ENCODE peak calls at places on chromosomes 1 and 21, in four cellular contexts. E is HepG2, N is HCT116, L is K562. J is an unnamed sample. For H3K36me3, the result is how much of the 10 kb centered on the place peaks cover.

GRCh38 chr1:230335861-230336549 is 90.1 kb downstream of the PGBD5 start:
- DNase-seq in E (no peak), N (no peak), L (no peak), J (no peak)

GRCh38 chr1:91891486-91891885 is 5.5 kb upstream of the TGFBR3 start:
- DNase-seq in E (no peak), N (no peak), L (no peak), J (no peak)

GRCh38 chr1:79355073-79355472 is 348.5 kb upstream of the ADGRL4 start:
- DNase-seq in E (no peak), N (no peak), L (no peak), J (no peak)

GRCh38 chr1:7539772-7540175 is 231.3 kb upstream of the VAMP3 start:
- DNase-seq in E (no peak), N (peak), L (peak), J (no peak)

GRCh38 chr1:79976287-79976686 is 969.8 kb upstream of the ADGRL4 start:
- DNase-seq in E (no peak), N (no peak), L (no peak), J (no peak)

GRCh38 chr21:18155508-18156193 is 89.0 kb upstream of the CHODL start:
- DNase-seq in E (no peak), N (no peak), L (no peak), J (no peak)

GRCh38 chr1:81670286-81670685 is 130.4 kb upstream of the ADGRL2 start:
- DNase-seq in E (no peak), N (no peak), L (no peak), J (peak)

GRCh38 chr1:222892137-222892763 is 77.4 kb downstream of the DISP1 start:
- DNase-seq in E (peak), N (no peak), L (no peak), J (no peak)

GRCh38 chr1:226798427-226799411 is 59.6 kb upstream of the ITPKB start:
- DNase-seq in E (no peak), N (no peak), L (peak), J (no peak)

GRCh38 chr1:180387413-180387812 is 115.0 kb downstream of the ACBD6 start:
- DNase-seq in E (no peak), N (no peak), L (no peak), J (no peak)

GRCh38 chr1:243473281-243474210 is 217.7 kb downstream of the SDCCAG8 start:
- DNase-seq in E (no peak), N (no peak), L (no peak), J (no peak)

GRCh38 chr1:154608522-154609294 is 722 bp upstream of the ADAR start:
- DNase-seq in E (peak), N (no peak), L (peak), J (no peak)

GRCh38 chr1:10217748-10218441 is 7.5 kb downstream of the KIF1B start:
- DNase-seq in E (no peak), N (no peak), L (no peak), J (no peak)

GRCh38 chr1:89633745-89634625 is 1.1 kb downstream of the LRRC8C start:
- DNase-seq in E (no peak), N (no peak), L (peak), J (no peak)

GRCh38 chr1:242401937-242402336 is 122.6 kb downstream of the PLD5 start:
- DNase-seq in E (no peak), N (no peak), L (no peak), J (no peak)

GRCh38 chr1:150561830-150562367 is 12.7 kb downstream of the ADAMTSL4 start:
- DNase-seq in E (peak), N (peak), L (peak), J (no peak)

GRCh38 chr1:62082456-62083363 is 111.9 kb upstream of the L1TD1 start:
- DNase-seq in E (peak), N (no peak), L (peak), J (peak)

GRCh38 chr1:44677201-44677520 is 2.6 kb downstream of the ARMH1 start:
- DNase-seq in E (peak), N (no peak), L (peak), J (no peak)

GRCh38 chr1:183953031-183953430 is 84.5 kb downstream of the COLGALT2 start:
- DNase-seq in E (no peak), N (no peak), L (no peak), J (no peak)

GRCh38 chr1:152658649-152659048 is 4.5 kb upstream of the LCE2D start:
- DNase-seq in E (peak), N (no peak), L (no peak), J (no peak)

GRCh38 chr1:154220970-154221814 is 437 bp downstream of the UBAP2L start:
- DNase-seq in E (no peak), N (no peak), L (peak), J (no peak)

GRCh38 chr1:56655991-56656613 is 11.0 kb downstream of the PRKAA2 start:
- DNase-seq in E (no peak), N (no peak), L (no peak), J (no peak)

GRCh38 chr1:164622057-164622840 is 63.3 kb downstream of the PBX1 start:
- DNase-seq in E (no peak), N (no peak), L (no peak), J (no peak)

GRCh38 chr1:156124557-156125483 is 10.3 kb downstream of the LMNA start:
- DNase-seq in E (no peak), N (no peak), L (no peak), J (no peak)

GRCh38 chr1:89832481-89833127 is 11.8 kb downstream of the LRRC8D start:
- DNase-seq in E (no peak), N (no peak), L (no peak), J (no peak)

GRCh38 chr1:161139765-161140164 is 7.3 kb upstream of the DEDD start:
- DNase-seq in E (peak), N (no peak), L (no peak), J (no peak)

GRCh38 chr1:22922640-22923039 is 50.0 kb downstream of the LACTBL1 start:
- DNase-seq in E (no peak), N (no peak), L (no peak), J (no peak)

GRCh38 chr21:44612669-44613229 is 870 bp downstream of the KRTAP10-8 start:
- DNase-seq in E (no peak), N (no peak), L (no peak), J (no peak)

GRCh38 chr1:35386954-35387353 is 118.4 kb downstream of the ZMYM4 start:
- DNase-seq in E (no peak), N (no peak), L (no peak), J (no peak)

DNA sequence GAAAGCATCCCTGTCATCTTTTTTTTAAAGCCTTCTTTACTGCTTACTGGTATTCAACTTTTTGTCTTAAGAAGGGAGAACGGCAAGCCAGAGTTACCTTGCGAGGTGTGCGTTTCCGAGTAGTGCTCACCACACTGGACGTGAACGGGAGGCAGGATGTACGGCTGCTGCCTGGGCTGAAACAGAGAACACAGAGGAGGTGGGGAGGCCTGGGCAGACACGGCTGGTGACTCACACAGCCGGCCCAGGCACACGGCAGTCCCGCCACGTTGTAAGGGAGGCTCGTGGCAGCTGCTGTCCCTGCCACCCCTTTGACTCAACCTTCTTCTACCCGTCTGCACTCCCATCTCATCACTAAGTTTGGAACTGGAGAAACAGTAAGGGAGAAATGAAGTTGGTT is 105.8 kb downstream of the SMYD2 start:
- DNase-seq in E (no peak), N (no peak), L (no peak), J (no peak)
- H3K36me3 ChIP-seq in E (under half), N (under half), L (under half), J (under half)

DNA sequence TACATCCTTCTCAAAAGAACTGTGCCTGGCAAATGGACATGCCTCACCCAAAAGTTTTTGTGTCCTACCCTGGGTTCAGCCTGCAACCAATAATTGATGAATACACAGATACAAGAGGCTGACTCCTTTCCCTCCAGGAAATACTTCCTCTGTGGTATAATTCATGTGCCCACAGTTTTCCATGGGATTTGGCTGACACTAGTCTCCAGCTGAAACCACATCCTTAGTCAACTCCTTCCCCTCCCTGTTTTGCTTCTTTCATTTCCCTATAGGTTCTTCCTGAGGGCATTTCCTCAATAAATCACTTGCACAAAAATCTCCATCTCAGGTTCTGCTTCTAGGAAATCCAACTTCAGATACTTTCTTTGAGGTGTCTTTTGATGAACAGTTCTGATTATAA is 436.6 kb upstream of the C1orf87 start:
- DNase-seq in E (no peak), N (no peak), L (no peak), J (no peak)
- TF ChIP-seq TCF7L2 in E (no peak), N (no peak), L (no peak), J (no peak)

GRCh38 chr1:47031059-47031458 is 7.6 kb downstream of the CYP4X1 start:
- DNase-seq in E (no peak), N (no peak), L (no peak), J (no peak)
- TF ChIP-seq POLR2AphosphoS5 in E (no peak), N (no peak), L (no peak), J (no peak)

DNA sequence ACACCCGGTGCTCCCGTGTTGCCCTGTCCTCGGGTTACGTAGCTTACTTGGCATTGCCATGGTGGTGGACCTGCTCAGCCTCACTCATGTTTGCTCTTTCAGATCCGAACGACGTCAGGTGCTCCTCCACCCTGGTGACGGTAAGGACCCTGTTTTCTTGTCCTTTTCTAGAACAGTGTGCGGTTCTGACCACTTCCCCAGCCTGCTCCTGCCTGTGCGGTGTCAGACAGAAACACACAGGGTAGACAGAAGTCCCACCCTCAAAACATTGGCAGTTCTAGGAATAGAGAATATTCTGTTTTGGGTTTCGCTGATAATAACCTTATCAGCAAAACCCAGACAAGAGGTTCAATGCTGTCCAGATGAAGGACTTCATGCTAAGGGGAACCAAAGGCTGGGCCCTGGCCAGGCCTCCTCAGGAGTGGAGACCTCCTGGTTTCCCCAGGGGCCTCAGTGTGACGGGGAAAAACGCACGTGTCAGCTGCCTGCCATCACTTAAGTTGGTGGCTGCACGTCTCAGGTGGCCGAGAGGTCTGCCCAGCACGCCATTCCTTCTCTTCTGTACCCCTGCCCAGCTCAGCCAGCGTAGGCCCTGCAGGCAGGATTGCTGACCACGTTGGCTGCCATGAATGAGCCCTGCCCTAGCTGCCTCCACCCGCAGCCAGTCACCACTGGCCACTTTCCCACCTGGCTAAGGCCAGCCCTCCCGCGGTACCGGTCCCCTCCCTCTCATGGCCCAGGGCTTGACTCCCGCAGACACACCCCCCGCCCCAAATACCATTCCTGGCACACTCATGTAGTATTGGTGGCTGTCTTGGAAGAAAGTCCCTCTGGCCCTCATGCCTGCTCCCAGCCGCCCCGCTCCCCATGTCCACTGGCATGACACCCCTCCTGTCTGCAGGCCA is 33.6 kb downstream of the SLC37A1 start:
- DNase-seq in E (no peak), N (no peak), L (peak), J (no peak)
- H3K36me3 ChIP-seq in E (under half), N (under half), L (under half), J (under half)

DNA sequence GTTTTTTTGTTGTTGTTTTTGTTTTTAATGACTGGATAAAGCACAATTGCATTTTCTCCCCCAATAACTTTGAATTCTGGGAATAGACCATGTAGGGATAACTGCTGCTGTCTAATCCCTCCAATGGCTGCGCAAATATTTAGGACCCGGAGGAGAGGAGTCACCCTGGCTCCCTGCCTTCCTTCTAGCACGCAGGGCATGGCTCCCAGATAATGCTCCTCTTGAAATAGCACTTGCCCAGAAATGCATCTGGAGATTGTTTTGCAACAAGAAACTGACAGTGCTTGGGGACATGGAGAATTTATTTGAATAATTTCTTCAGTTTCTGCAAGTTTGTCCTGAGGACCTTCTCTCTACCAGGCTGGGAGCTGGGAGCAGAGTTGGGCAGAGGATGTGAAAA is 83.5 kb downstream of the MAN1C1 start:
- DNase-seq in E (no peak), N (no peak), L (no peak), J (no peak)
- TF ChIP-seq TCF7L2 in E (no peak), N (no peak), L (no peak), J (no peak)

GRCh38 chr1:33792216-33792615 is 71.7 kb upstream of the HMGB4 start:
- DNase-seq in E (no peak), N (no peak), L (no peak), J (no peak)

GRCh38 chr1:33790577-33790976 is 73.3 kb upstream of the HMGB4 start:
- DNase-seq in E (no peak), N (no peak), L (no peak), J (no peak)

GRCh38 chr1:33792651-33793050 is 71.2 kb upstream of the HMGB4 start:
- DNase-seq in E (no peak), N (no peak), L (no peak), J (no peak)

DNA sequence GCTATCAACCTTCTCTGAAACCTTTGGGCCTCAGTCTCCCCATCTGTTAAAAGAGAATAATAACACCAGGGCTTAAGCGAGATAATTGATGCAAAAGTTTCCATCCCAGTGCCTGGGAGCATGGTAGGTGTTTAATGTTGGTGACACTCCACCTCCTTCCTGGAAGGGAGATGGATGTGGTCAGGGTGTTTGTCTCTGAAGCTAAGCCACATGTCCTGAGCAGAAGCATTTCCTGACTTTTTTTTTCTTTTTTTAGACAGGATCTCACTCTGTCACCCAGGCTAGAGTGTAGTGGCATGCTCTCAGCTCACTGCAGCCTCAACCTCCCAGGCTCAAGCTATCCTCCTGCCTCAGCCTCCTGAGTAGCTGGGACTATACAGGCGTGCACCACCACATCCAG is 72.6 kb upstream of the HMGB4 start:
- DNase-seq in E (no peak), N (no peak), L (no peak), J (no peak)
- TF ChIP-seq POLR2AphosphoS5 in E (no peak), N (no peak), L (no peak), J (no peak)

GRCh38 chr1:109923946-109924275 is 13.3 kb downstream of the CSF1 start:
- DNase-seq in E (no peak), N (no peak), L (no peak), J (no peak)

GRCh38 chr1:109926662-109927300 is 16.1 kb downstream of the CSF1 start:
- DNase-seq in E (no peak), N (no peak), L (no peak), J (no peak)

GRCh38 chr1:109924316-109924715 is 13.7 kb downstream of the CSF1 start:
- DNase-seq in E (no peak), N (no peak), L (no peak), J (no peak)

GRCh38 chr1:109927356-109927755 is 16.7 kb downstream of the CSF1 start:
- DNase-seq in E (no peak), N (no peak), L (no peak), J (no peak)

DNA sequence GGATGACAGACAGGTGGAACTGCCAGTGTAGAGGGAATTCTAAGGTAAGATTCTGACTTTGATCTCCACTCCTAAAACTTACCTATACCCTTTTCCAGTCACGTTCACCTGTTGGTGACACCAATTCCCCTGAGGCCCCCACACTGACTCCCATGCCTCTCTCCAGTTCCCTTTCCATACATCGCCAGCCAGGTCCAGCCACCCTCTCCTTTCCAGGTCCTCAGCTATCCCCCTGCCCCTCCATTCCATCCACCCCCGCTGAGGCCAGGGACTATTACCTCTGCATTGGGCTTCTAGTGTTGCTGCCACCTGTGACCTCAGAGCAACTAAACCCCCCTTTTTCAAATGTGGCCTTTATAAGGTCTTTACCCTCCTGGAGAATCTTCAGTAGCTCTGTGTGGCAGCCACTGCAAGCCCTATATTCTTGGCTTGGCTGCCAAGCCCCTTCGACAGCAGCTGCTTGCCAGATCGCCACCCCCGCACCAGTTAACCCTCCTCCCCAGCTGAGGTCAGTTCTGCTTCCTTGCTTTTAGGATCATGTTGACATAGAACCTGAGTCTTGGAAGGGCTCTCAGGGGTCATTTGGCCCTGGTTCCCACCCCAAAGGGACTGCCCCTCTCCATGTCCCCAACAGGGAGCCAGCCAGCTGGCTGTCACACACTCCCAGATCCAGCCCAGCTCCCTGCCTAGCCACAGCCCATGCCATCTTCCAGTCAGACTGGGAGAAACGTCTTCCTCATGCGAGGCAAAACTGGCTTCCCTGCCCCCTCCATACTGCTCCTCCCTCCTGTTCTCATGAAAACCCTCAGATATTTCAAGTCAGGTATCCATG is 14.7 kb downstream of the CSF1 start:
- DNase-seq in E (no peak), N (no peak), L (no peak), J (no peak)
- H3K36me3 ChIP-seq in E (half or more), N (under half), L (half or more), J (under half)

J was measured in Panc1.